ENCODE peak calls at places on chromosomes 4 and X, in five cellular contexts. One of them, this sample, is unnamed.

GRCh38 chr4:143486314-143486713 is 27.2 kb upstream of the SMARCA5 start:
- DNase-seq in activated T-helper 1 cell treated with anti-CD3 and anti-CD28 coated beads, Interleukin-12 subunit alpha, Interleukin-12 subunit beta, Interleukin-2, Interleukin-4 antibody, amounts not matched to agents 30 ng/mL and 10 ng/mL and 1 ng/mL, durations not matched to agents 14 hours and 24 hours and 36 hours: no peak
- DNase-seq in GM12891: no peak
- DNase-seq in HS-5: no peak
- DNase-seq in brain microvascular endothelial cell: no peak
- DNase-seq in this sample: no peak

GRCh38 chr4:83115000-83115399 is 471 bp upstream of the PLAC8 start:
- DNase-seq in brain microvascular endothelial cell: peak
- DNase-seq in GM12891: no peak
- DNase-seq in activated T-helper 1 cell treated with anti-CD3 and anti-CD28 coated beads, Interleukin-12 subunit alpha, Interleukin-12 subunit beta, Interleukin-2, Interleukin-4 antibody, amounts not matched to agents 30 ng/mL and 10 ng/mL and 1 ng/mL, durations not matched to agents 14 hours and 24 hours and 36 hours: no peak
- DNase-seq in HS-5: peak
- DNase-seq in this sample: no peak

GRCh38 chr4:15003441-15003890 is 1.2 kb downstream of the CPEB2 start:
- DNase-seq in brain microvascular endothelial cell: no peak
- DNase-seq in HS-5: no peak
- DNase-seq in activated T-helper 1 cell treated with anti-CD3 and anti-CD28 coated beads, Interleukin-12 subunit alpha, Interleukin-12 subunit beta, Interleukin-2, Interleukin-4 antibody, amounts not matched to agents 30 ng/mL and 10 ng/mL and 1 ng/mL, durations not matched to agents 14 hours and 24 hours and 36 hours: no peak
- DNase-seq in GM12891: peak
- DNase-seq in this sample: peak

GRCh38 chrX:136185409-136186022 is 38.2 kb downstream of the FHL1 start:
- DNase-seq in brain microvascular endothelial cell: no peak
- DNase-seq in HS-5: no peak
- DNase-seq in activated T-helper 1 cell treated with anti-CD3 and anti-CD28 coated beads, Interleukin-12 subunit alpha, Interleukin-12 subunit beta, Interleukin-2, Interleukin-4 antibody, amounts not matched to agents 30 ng/mL and 10 ng/mL and 1 ng/mL, durations not matched to agents 14 hours and 24 hours and 36 hours: no peak
- DNase-seq in GM12891: no peak
- DNase-seq in this sample: no peak

GRCh38 chr4:127622923-127623754 is 9.6 kb upstream of the INTU start:
- DNase-seq in activated T-helper 1 cell treated with anti-CD3 and anti-CD28 coated beads, Interleukin-12 subunit alpha, Interleukin-12 subunit beta, Interleukin-2, Interleukin-4 antibody, amounts not matched to agents 30 ng/mL and 10 ng/mL and 1 ng/mL, durations not matched to agents 14 hours and 24 hours and 36 hours: no peak
- DNase-seq in GM12891: no peak
- DNase-seq in brain microvascular endothelial cell: peak
- DNase-seq in HS-5: no peak
- DNase-seq in this sample: no peak

GRCh38 chr4:8863759-8864682 is 7.6 kb downstream of the HMX1 start:
- DNase-seq in activated T-helper 1 cell treated with anti-CD3 and anti-CD28 coated beads, Interleukin-12 subunit alpha, Interleukin-12 subunit beta, Interleukin-2, Interleukin-4 antibody, amounts not matched to agents 30 ng/mL and 10 ng/mL and 1 ng/mL, durations not matched to agents 14 hours and 24 hours and 36 hours: no peak
- DNase-seq in HS-5: no peak
- DNase-seq in GM12891: no peak
- DNase-seq in brain microvascular endothelial cell: no peak
- DNase-seq in this sample: no peak

GRCh38 chrX:142096263-142096662 is 108.8 kb downstream of the MAGEC2 start:
- DNase-seq in GM12891: no peak
- DNase-seq in HS-5: no peak
- DNase-seq in brain microvascular endothelial cell: no peak
- DNase-seq in activated T-helper 1 cell treated with anti-CD3 and anti-CD28 coated beads, Interleukin-12 subunit alpha, Interleukin-12 subunit beta, Interleukin-2, Interleukin-4 antibody, amounts not matched to agents 30 ng/mL and 10 ng/mL and 1 ng/mL, durations not matched to agents 14 hours and 24 hours and 36 hours: no peak
- DNase-seq in this sample: no peak

GRCh38 chr4:165740911-165741310 is 132.1 kb upstream of the TLL1 start:
- DNase-seq in GM12891: no peak
- DNase-seq in HS-5: no peak
- DNase-seq in brain microvascular endothelial cell: no peak
- DNase-seq in activated T-helper 1 cell treated with anti-CD3 and anti-CD28 coated beads, Interleukin-12 subunit alpha, Interleukin-12 subunit beta, Interleukin-2, Interleukin-4 antibody, amounts not matched to agents 30 ng/mL and 10 ng/mL and 1 ng/mL, durations not matched to agents 14 hours and 24 hours and 36 hours: no peak
- DNase-seq in this sample: no peak

GRCh38 chr4:169313732-169314131 is 43.0 kb upstream of the SH3RF1 start:
- DNase-seq in brain microvascular endothelial cell: no peak
- DNase-seq in HS-5: no peak
- DNase-seq in GM12891: no peak
- DNase-seq in activated T-helper 1 cell treated with anti-CD3 and anti-CD28 coated beads, Interleukin-12 subunit alpha, Interleukin-12 subunit beta, Interleukin-2, Interleukin-4 antibody, amounts not matched to agents 30 ng/mL and 10 ng/mL and 1 ng/mL, durations not matched to agents 14 hours and 24 hours and 36 hours: no peak
- DNase-seq in this sample: no peak

GRCh38 chrX:153768311-153769157 is 4.5 kb downstream of the PLXNB3 start:
- DNase-seq in activated T-helper 1 cell treated with anti-CD3 and anti-CD28 coated beads, Interleukin-12 subunit alpha, Interleukin-12 subunit beta, Interleukin-2, Interleukin-4 antibody, amounts not matched to agents 30 ng/mL and 10 ng/mL and 1 ng/mL, durations not matched to agents 14 hours and 24 hours and 36 hours: no peak
- DNase-seq in HS-5: no peak
- DNase-seq in brain microvascular endothelial cell: no peak
- DNase-seq in GM12891: peak
- DNase-seq in this sample: peak

GRCh38 chrX:134547047-134547679 is 87.2 kb downstream of the HPRT1 start:
- DNase-seq in GM12891: no peak
- DNase-seq in HS-5: no peak
- DNase-seq in brain microvascular endothelial cell: no peak
- DNase-seq in activated T-helper 1 cell treated with anti-CD3 and anti-CD28 coated beads, Interleukin-12 subunit alpha, Interleukin-12 subunit beta, Interleukin-2, Interleukin-4 antibody, amounts not matched to agents 30 ng/mL and 10 ng/mL and 1 ng/mL, durations not matched to agents 14 hours and 24 hours and 36 hours: no peak
- DNase-seq in this sample: no peak

This sample was measured in 8988T.